ENCODE peak calls at places on chromosomes 7 and 10, in eight cellular contexts. X, G, E, N, W, P, M and F are unnamed samples.

GRCh38 chr10:25974897-25975459 is 40.9 kb downstream of the MYO3A start:
- DNase-seq in P (no peak), X (no peak), W (peak), G (no peak), E (no peak), M (no peak), N (no peak), F (no peak)

GRCh38 chr10:78696791-78697420 is 371.9 kb upstream of the ZMIZ1 start:
- DNase-seq in G (no peak), W (no peak), E (no peak), N (no peak), M (no peak), X (no peak), P (no peak), F (no peak)

GRCh38 chr7:45573636-45574470 is at the start of gene ADCY1:
- DNase-seq in E (peak), N (peak), X (no peak), P (peak), M (no peak), G (peak), W (no peak), F (no peak)

GRCh38 chr10:13483073-13483472 is 45.7 kb downstream of the BEND7 start:
- DNase-seq in M (no peak), E (no peak), P (no peak), X (no peak), W (no peak), N (no peak), G (no peak), F (no peak)

GRCh38 chr7:3399858-3400257 is 98.8 kb downstream of the SDK1 start:
- DNase-seq in M (peak), X (peak), G (no peak), N (no peak), E (peak), W (peak), P (peak), F (no peak)

GRCh38 chr10:70379581-70380176 is 2.7 kb downstream of the LRRC20 start:
- DNase-seq in W (no peak), M (no peak), E (peak), X (no peak), P (no peak), N (peak), G (peak), F (no peak)

GRCh38 chr7:112296416-112296815 is 89.9 kb downstream of the ZNF277 start:
- DNase-seq in P (no peak), X (no peak), G (no peak), E (no peak), N (no peak), M (no peak), W (peak), F (no peak)

GRCh38 chr10:52213511-52213831 is 100.6 kb upstream of the DKK1 start:
- DNase-seq in E (peak), M (peak), N (no peak), P (peak), X (no peak), G (no peak), W (peak), F (no peak)

GRCh38 chr10:59179027-59179426 is 2.6 kb downstream of the PHYHIPL start:
- DNase-seq in M (no peak), P (no peak), N (no peak), G (no peak), X (no peak), E (no peak), W (no peak), F (no peak)

GRCh38 chr7:138979226-138979979 is 1.8 kb downstream of the KIAA1549 start:
- DNase-seq in G (peak), E (no peak), N (peak), X (no peak), W (no peak), P (no peak), M (peak), F (no peak)

GRCh38 chr7:116783666-116784318 is 78.6 kb upstream of the CAPZA2 start:
- DNase-seq in E (no peak), P (no peak), M (no peak), G (no peak), W (no peak), N (no peak), X (no peak), F (no peak)

GRCh38 chr7:12210179-12211053 is 678 bp upstream of the TMEM106B start:
- DNase-seq in P (no peak), X (no peak), E (no peak), G (peak), W (peak), M (no peak), N (peak), F (no peak)

GRCh38 chr7:35874881-35875280 is 74.0 kb downstream of the SEPTIN7 start:
- DNase-seq in X (no peak), M (no peak), N (no peak), E (no peak), P (no peak), W (no peak), G (no peak), F (no peak)

GRCh38 chr7:6015917-6016652 is 7.0 kb downstream of the AIMP2 start:
- DNase-seq in E (no peak), N (no peak), W (peak), M (peak), P (no peak), G (no peak), X (peak), F (no peak)

GRCh38 chr7:141202540-141202939 is 128.7 kb downstream of the TMEM178B start:
- DNase-seq in E (peak), X (no peak), M (no peak), P (no peak), N (no peak), W (no peak), G (no peak), F (no peak)

DNA sequence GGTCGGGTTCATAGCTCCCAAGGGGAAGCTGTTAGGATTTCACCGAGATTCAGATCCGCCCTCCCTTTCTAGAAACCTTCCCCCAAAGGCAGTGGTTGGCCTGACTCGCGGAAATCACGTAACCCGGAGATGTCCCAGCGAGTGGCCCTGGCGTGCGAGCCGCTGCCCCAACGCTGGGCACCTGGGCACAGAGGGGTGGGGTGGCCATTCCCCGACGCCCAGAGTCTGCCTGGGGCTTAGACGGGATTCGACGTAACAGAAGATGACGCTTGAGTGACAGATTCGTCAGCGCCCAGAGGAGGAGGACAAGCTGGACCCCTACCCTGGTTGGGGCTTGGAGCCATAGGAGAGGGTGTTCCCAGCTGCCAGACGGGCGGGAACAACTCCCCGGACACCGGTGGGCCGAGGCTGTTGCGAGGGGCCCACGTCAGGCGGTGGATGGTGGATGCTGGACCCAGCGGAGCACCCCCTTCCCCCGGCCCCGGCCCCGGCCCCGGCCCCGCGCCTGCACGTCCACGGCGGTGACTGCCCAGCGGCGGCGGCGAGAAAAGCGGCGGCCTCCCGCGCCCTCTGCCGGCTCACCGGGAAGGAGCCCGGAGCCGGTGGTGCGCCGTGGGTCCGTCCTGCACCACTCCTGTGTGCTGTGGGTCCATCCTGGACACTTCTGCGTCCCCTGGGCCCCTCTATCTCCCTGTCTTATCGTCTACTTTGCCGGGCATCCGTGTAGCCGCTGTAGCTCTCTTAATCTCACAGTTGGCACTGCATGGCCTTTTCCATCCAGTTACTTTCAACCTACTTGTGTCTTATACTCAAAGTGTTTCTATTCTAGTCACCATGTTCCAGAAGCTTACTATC is 35.4 kb upstream of the KNDC1 start:
- DNase-seq in P (peak), W (no peak), G (no peak), N (peak), M (no peak), X (no peak), E (peak), F (no peak)
- H2AFZ ChIP-seq in P (no peak), W (no peak), G (no peak), N (no peak), M (no peak), X (no peak), E (peak), F (no peak)

GRCh38 chr7:92924800-92925199 is 88.4 kb upstream of the CDK6 start:
- DNase-seq in N (no peak), W (no peak), E (no peak), P (no peak), X (no peak), G (no peak), M (no peak), F (no peak)

GRCh38 chr7:92930404-92930803 is 94.0 kb upstream of the CDK6 start:
- DNase-seq in M (no peak), G (no peak), N (no peak), X (no peak), W (no peak), P (no peak), E (no peak), F (no peak)

GRCh38 chr7:92925876-92926696 is 89.7 kb upstream of the CDK6 start:
- DNase-seq in N (no peak), G (no peak), W (no peak), M (no peak), E (peak), P (peak), X (no peak), F (no peak)

GRCh38 chr7:92932450-92932849 is 96.1 kb upstream of the CDK6 start:
- DNase-seq in P (no peak), G (no peak), X (no peak), E (no peak), N (no peak), M (no peak), W (no peak), F (no peak)

DNA sequence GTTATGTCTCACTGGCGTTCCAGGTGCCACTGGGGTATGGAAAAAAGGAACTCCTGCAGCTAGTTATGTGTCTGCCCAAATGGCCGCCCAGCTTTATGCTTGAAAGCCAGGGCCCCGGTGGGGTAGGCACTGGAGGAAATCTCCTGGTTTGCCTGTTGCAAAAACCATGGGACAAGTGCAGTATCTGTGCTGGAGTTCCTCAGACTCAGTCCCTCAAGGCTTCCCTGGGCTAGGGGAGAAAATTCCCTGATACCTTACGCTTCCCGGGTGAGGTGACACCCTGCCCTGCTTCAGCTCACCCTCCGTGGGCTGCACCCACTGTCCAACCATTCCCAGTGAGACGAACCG is 90.3 kb upstream of the CDK6 start:
- DNase-seq in E (no peak), W (no peak), X (no peak), P (peak), M (no peak), G (no peak), N (no peak), F (no peak)
- H3K4me3 ChIP-seq in E (no peak), W (no peak), X (no peak), P (no peak), M (no peak), G (no peak), N (no peak), F (no peak)

GRCh38 chr10:132973903-132974241 is 31.5 kb upstream of the CFAP46 start:
- DNase-seq in X (no peak), M (no peak), G (no peak), N (no peak), P (no peak), W (no peak), E (no peak), F (no peak)

GRCh38 chr10:132970641-132971438 is 28.5 kb upstream of the CFAP46 start:
- DNase-seq in N (peak), P (no peak), W (no peak), M (no peak), G (no peak), X (no peak), E (no peak), F (no peak)

GRCh38 chr10:132971448-132972148 is 29.2 kb upstream of the CFAP46 start:
- DNase-seq in P (no peak), W (no peak), G (no peak), N (peak), X (no peak), M (no peak), E (no peak), F (no peak)

GRCh38 chr10:132972986-132973902 is 30.9 kb upstream of the CFAP46 start:
- DNase-seq in E (no peak), X (no peak), N (peak), P (no peak), W (no peak), M (no peak), G (no peak), F (no peak)

DNA sequence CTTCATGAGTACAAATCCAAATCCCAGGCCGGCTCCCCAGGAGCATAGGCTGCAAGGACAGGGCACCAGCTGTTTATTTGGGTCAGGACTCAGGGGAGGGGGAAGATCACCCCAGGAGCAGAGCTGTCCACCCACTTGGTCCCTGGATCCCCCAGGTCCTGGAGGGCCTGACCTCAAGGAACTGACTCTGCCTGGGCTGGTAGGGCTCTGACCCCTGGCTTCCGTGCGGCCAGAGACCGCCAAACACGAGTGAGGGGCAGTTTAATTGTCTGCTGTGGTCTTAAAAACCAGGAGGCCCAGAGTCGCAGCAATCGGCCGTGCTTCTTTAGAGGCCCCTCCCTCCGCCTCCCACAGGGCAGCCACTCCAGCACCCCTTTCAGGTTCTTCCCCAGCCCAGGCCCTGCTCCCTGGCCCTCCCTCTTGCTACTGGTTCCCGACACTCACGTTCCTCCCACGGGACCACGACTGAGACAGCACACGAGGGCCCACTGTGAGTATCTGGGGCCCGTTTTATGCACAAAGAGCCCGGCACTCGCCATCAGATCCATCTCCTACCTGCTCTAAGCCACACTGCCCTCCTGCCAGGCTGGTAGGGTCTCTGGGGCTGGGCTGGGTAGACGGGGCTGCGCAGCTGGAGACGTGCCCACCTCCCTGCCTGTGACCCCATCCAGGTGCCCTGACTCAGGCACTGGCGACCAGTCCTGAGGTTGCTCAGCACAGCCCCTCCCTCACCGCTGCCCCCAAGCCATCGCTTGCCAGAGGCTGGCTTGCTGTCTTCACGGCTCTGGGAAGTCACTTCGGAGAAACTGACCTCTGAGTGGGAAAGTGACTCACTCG is 30.0 kb upstream of the CFAP46 start:
- DNase-seq in X (no peak), M (no peak), W (no peak), E (peak), N (peak), G (no peak), P (no peak), F (no peak)
- H2AFZ ChIP-seq in X (no peak), M (no peak), W (no peak), E (peak), N (no peak), G (no peak), P (no peak), F (no peak)

GRCh38 chr10:73886625-73887024 is 12.3 kb upstream of the CAMK2G start:
- DNase-seq in W (no peak), M (peak), P (no peak), E (no peak), X (no peak), N (no peak), G (no peak), F (no peak)
- H3K4me3 ChIP-seq in W (no peak), M (no peak), P (no peak), E (no peak), X (no peak), N (no peak), G (no peak), F (peak)

GRCh38 chr10:95558593-95559320 is 2.4 kb downstream of the SORBS1 start:
- DNase-seq in M (no peak), N (no peak), G (no peak), X (no peak), P (no peak), W (no peak), E (no peak), F (no peak)

GRCh38 chr10:95562326-95562725 is 1.2 kb upstream of the SORBS1 start:
- DNase-seq in P (no peak), X (no peak), E (no peak), W (no peak), G (no peak), N (no peak), M (no peak), F (no peak)

GRCh38 chr10:95561200-95562177 is at the start of gene SORBS1:
- DNase-seq in X (peak), G (peak), W (peak), N (peak), E (peak), M (peak), P (peak), F (peak)

GRCh38 chr10:95559466-95559865 is 1.7 kb downstream of the SORBS1 start:
- DNase-seq in P (peak), W (no peak), N (peak), G (no peak), E (peak), X (no peak), M (no peak), F (no peak)

GRCh38 chr10:95560288-95561199 is 627 bp downstream of the SORBS1 start:
- DNase-seq in N (peak), P (no peak), W (peak), M (peak), X (peak), E (peak), G (peak), F (no peak)
- H2AFZ ChIP-seq in N (peak), P (peak), W (peak), M (peak), X (peak), E (peak), G (peak), F (peak)

DNA sequence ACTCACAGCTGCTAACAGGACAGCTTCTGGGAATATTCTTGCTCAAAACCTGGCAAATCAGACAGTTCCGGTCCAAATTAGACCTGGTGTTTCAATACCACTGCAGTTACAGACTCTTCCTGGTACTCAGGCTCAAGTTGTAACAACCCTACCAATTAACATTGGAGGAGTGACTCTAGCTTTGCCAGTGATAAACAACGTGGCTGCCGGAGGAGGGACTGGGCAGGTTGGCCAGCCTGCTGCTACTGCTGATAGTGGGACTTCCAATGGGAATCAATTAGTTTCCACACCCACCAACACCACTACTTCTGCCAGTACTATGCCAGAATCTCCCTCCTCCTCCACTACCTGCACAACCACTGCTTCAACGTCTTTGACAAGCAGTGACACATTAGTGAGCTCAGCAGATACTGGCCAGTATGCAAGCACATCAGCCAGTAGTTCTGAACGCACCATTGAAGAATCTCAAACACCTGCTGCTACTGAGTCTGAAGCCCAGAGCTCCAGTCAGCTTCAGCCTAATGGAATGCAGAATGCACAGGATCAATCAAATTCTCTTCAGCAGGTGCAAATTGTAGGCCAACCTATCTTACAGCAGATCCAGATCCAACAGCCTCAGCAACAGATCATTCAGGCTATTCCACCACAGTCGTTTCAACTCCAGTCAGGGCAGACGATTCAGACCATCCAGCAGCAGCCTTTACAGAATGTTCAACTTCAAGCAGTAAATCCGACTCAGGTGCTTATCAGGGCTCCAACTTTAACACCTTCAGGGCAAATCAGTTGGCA is 2.1 kb downstream of the SP4 start:
- DNase-seq in X (no peak), N (no peak), W (no peak), G (no peak), M (no peak), P (no peak), E (peak), F (no peak)
- H3K4me3 ChIP-seq in X (peak), N (no peak), W (no peak), G (no peak), M (no peak), P (no peak), E (peak), F (no peak)

GRCh38 chr10:84291389-84291788 is 37.0 kb upstream of the CCSER2 start:
- DNase-seq in E (peak), N (no peak), M (peak), G (peak), P (peak), W (peak), X (no peak), F (no peak)

GRCh38 chr10:84293171-84293570 is 35.2 kb upstream of the CCSER2 start:
- DNase-seq in G (no peak), P (no peak), N (no peak), E (no peak), X (no peak), W (no peak), M (no peak), F (no peak)

GRCh38 chr10:84293574-84294016 is 34.8 kb upstream of the CCSER2 start:
- DNase-seq in N (peak), W (no peak), M (no peak), P (no peak), X (no peak), G (no peak), E (no peak), F (no peak)

GRCh38 chr10:84290235-84290634 is 38.2 kb upstream of the CCSER2 start:
- DNase-seq in E (no peak), P (no peak), X (no peak), N (no peak), W (no peak), M (no peak), G (no peak), F (no peak)

GRCh38 chr10:84292502-84292901 is 35.9 kb upstream of the CCSER2 start:
- DNase-seq in G (no peak), W (no peak), E (no peak), P (no peak), M (no peak), N (no peak), X (no peak), F (no peak)
- H2AFZ ChIP-seq in G (no peak), W (no peak), E (no peak), P (no peak), M (no peak), N (no peak), X (no peak), F (no peak)

GRCh38 chr10:101260764-101261341 is 31.6 kb upstream of the LBX1 start:
- DNase-seq in G (no peak), E (peak), X (no peak), N (no peak), W (no peak), P (no peak), M (no peak), F (no peak)
- H3K4me3 ChIP-seq in G (no peak), E (peak), X (no peak), N (no peak), W (no peak), P (no peak), M (no peak), F (no peak)